ENCODE peak calls at places on chromosomes 2 and 18, in six cellular contexts. Z is GM10248; R is activated CD8-positive, alpha-beta T cell treated with anti-CD3 and anti-CD28 coated beads for 36 hours; C is HFF-Myc; G is RWPE1; T is B cell. Y is an unnamed sample.

GRCh38 chr2:71748227-71748626 is 294.9 kb downstream of the DYSF start:
- DNase-seq in Z (no peak), R (no peak), C (no peak), G (no peak), T (no peak), Y (no peak)

GRCh38 chr18:75507636-75508035 is 80.1 kb upstream of the SMIM21 start:
- DNase-seq in Z (no peak), R (no peak), C (no peak), G (peak), T (no peak), Y (no peak)

GRCh38 chr2:196287977-196288538 is 116.7 kb upstream of the STK17B start:
- DNase-seq in Z (no peak), R (no peak), C (no peak), G (no peak), T (no peak), Y (no peak)

GRCh38 chr18:23485386-23485785 is 17.9 kb upstream of the RMC1 start:
- DNase-seq in Z (no peak), R (no peak), C (no peak), G (no peak), T (no peak), Y (no peak)

GRCh38 chr2:65370387-65371093 is 61.9 kb downstream of the SPRED2 start:
- DNase-seq in Z (no peak), R (no peak), C (no peak), G (no peak), T (peak), Y (no peak)

GRCh38 chr2:157470321-157470720 is 26.4 kb upstream of the CYTIP start:
- DNase-seq in Z (peak), R (no peak), C (no peak), G (no peak), T (peak), Y (peak)

GRCh38 chr2:97840198-97840597 is 126.8 kb downstream of the ZAP70 start:
- DNase-seq in Z (no peak), R (no peak), C (no peak), G (no peak), T (no peak), Y (no peak)

GRCh38 chr2:102143450-102143985 is 972 bp downstream of the IL1R1 start:
- DNase-seq in Z (no peak), R (no peak), C (no peak), G (no peak), T (no peak), Y (no peak)

GRCh38 chr2:223943561-223944008 is 1.6 kb downstream of the WDFY1 start:
- DNase-seq in Z (no peak), R (no peak), C (no peak), G (peak), T (no peak), Y (no peak)

GRCh38 chr2:84459944-84460429 is 907 bp upstream of the SUCLG1 start:
- DNase-seq in Z (no peak), R (no peak), C (no peak), G (peak), T (no peak), Y (no peak)

GRCh38 chr18:23658296-23658695 is 4.4 kb downstream of the ANKRD29 start:
- DNase-seq in Z (no peak), R (no peak), C (no peak), G (no peak), T (no peak), Y (no peak)

GRCh38 chr2:41727152-41727551 is 320.7 kb upstream of the PKDCC start:
- DNase-seq in Z (no peak), R (no peak), C (no peak), G (no peak), T (no peak), Y (no peak)

GRCh38 chr2:218830526-218831306 is 887 bp downstream of the PRKAG3 start:
- DNase-seq in Z (no peak), R (no peak), C (no peak), G (no peak), T (no peak), Y (no peak)

GRCh38 chr2:59997371-59997770 is 556.1 kb downstream of the BCL11A start:
- DNase-seq in Z (no peak), R (no peak), C (no peak), G (no peak), T (no peak), Y (no peak)

GRCh38 chr2:79219383-79219988 is 59.9 kb upstream of the REG3A start:
- DNase-seq in Z (peak), R (peak), C (peak), G (peak), T (no peak), Y (peak)

GRCh38 chr18:22197668-22198067 is 28.3 kb downstream of the GATA6 start:
- DNase-seq in Z (no peak), R (no peak), C (no peak), G (no peak), T (no peak), Y (no peak)

GRCh38 chr18:31511098-31511497 is 13.1 kb downstream of the DSG2 start:
- DNase-seq in Z (no peak), R (no peak), C (no peak), G (no peak), T (no peak), Y (no peak)
- TF ChIP-seq CTCF in Z (peak), R (no peak), C (no peak), G (no peak), T (no peak), Y (no peak)

DNA sequence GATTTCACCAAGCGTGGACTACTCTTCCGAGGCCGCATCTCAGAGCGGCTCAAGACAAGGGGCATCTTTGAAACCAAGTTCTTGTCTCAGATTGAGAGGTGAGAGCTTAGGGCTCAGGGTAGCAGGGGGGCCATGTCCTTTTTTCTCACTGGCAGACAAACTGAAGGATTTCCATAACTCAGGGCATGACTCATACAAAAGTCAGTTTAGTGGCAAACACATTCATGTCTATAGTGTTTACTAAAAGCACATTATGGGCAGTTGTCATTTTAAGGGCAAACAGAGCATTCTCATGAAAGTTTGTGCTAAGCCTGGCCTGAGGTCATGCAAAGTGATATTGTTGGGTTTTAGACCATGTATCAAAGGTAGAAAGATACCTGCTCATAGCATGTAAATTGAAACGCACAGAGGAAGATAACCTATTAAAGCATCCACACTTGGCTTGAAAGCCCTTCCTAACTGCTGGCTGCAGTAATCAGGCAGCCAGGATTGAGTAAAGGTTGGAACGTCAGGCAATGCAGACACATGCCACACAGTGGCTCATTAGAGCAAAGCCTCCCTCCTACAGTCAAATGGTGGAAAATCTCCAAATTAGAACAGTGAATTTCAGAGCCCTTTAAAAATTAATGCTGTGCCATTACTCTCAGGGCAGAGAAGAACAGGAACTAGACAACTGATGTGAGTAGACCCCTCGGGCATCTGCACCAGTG is 54.2 kb downstream of the HK2 start:
- DNase-seq in Z (no peak), R (no peak), C (no peak), G (peak), T (no peak), Y (no peak)
- TF ChIP-seq CTCF in Z (no peak), R (no peak), C (no peak), G (no peak), T (no peak), Y (no peak)

GRCh38 chr18:9557250-9557943 is 57.0 kb downstream of the PPP4R1 start:
- DNase-seq in Z (no peak), R (no peak), C (no peak), G (peak), T (no peak), Y (no peak)
- TF ChIP-seq CTCF in Z (no peak), R (no peak), C (no peak), G (no peak), T (no peak), Y (no peak)

DNA sequence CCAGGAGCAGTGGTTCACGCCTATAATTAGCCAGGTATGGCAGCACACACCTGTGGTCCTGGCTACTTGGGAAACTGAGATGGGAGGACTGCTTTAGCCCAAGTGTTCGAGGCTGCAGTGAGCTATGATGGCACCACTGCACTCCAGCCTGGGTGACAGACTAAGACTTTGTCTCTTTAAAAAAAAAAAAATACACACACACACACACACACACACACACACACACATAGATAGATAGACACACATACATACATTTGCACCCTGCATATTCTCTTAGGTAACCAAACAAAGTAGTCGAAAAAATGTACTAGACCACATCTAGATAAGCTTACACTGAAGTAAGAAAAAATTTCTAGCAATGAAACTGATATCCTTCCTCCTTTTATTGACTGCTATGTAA is 86.8 kb downstream of the OLA1 start:
- DNase-seq in Z (no peak), R (no peak), C (no peak), G (no peak), T (no peak), Y (no peak)
- TF ChIP-seq CTCF in Z (no peak), R (no peak), C (no peak), G (no peak), T (no peak), Y (no peak)

GRCh38 chr2:237694423-237695194 is 67.2 kb downstream of the LRRFIP1 start:
- DNase-seq in Z (no peak), R (peak), C (no peak), G (no peak), T (peak), Y (no peak)
- TF ChIP-seq CTCF in Z (peak), R (no peak), C (no peak), G (no peak), T (no peak), Y (no peak)

GRCh38 chr18:33022370-33022769 is 249.5 kb upstream of the KLHL14 start:
- DNase-seq in Z (no peak), R (no peak), C (no peak), G (no peak), T (no peak), Y (no peak)
- TF ChIP-seq CTCF in Z (no peak), R (no peak), C (no peak), G (no peak), T (peak), Y (no peak)

Y was measured in GM20000.